ENCODE peak calls at places on chromosome 21, in seven cellular contexts. Z is Right ventricle myocardium superior; P is heart left ventricle; O is activated naive CD4-positive, alpha-beta T cell; U is upper lobe of left lung; V is hepatic stellate cell; M is germinal center. X is an unnamed sample.
A peak's percentile ranks its signal among the peaks of the same experiment; 100 is the strongest.

GRCh38 chr21:32099812-32100416 is 178.9 kb downstream of the MIS18A start:
- DNase-seq in Z (no peak), P (no peak), O (no peak), U (no peak), V (no peak), M (no peak), X (no peak)

GRCh38 chr21:16569679-16570078 is 839.9 kb downstream of the USP25 start:
- DNase-seq in Z (no peak), P (no peak), O (no peak), U (no peak), V (no peak), M (no peak), X (no peak)

GRCh38 chr21:29080454-29080930 is 7.0 kb upstream of the CCT8 start:
- DNase-seq in Z (no peak), P (no peak), O (no peak), U (peak; percentile 31), V (no peak), M (no peak), X (no peak)

GRCh38 chr21:32370971-32371766 is 21.6 kb downstream of the URB1 start:
- DNase-seq in Z (no peak), P (no peak), O (no peak), U (no peak), V (no peak), M (no peak), X (no peak)

GRCh38 chr21:35147439-35147838 is 98.3 kb upstream of the RUNX1 start:
- DNase-seq in Z (no peak), P (no peak), O (no peak), U (no peak), V (no peak), M (no peak), X (no peak)

GRCh38 chr21:28521932-28522826 is 470.5 kb downstream of the LTN1 start:
- DNase-seq in Z (no peak), P (no peak), O (no peak), U (no peak), V (no peak), M (no peak), X (no peak)

GRCh38 chr21:34950980-34951379 is 98.1 kb downstream of the RUNX1 start:
- DNase-seq in Z (no peak), P (no peak), O (no peak), U (no peak), V (no peak), M (no peak), X (no peak)

GRCh38 chr21:44368711-44369446 is 15.5 kb downstream of the TRPM2 start:
- DNase-seq in Z (peak; percentile 24), P (peak; percentile 11), O (no peak), U (no peak), V (no peak), M (no peak), X (no peak)

GRCh38 chr21:43597052-43597451 is 62.2 kb downstream of the HSF2BP start:
- DNase-seq in Z (no peak), P (no peak), O (no peak), U (no peak), V (peak; percentile 54), M (no peak), X (no peak)

GRCh38 chr21:45078877-45079281 is 4.5 kb downstream of the ADARB1 start:
- DNase-seq in Z (no peak), P (no peak), O (peak; percentile 36), U (peak; percentile 50), V (peak; percentile 48), M (no peak), X (no peak)

GRCh38 chr21:44836666-44837471 is 19.0 kb upstream of the SUMO3 start:
- DNase-seq in Z (no peak), P (no peak), O (no peak), U (peak; percentile 68), V (peak; percentile 57), M (no peak), X (no peak)

GRCh38 chr21:44461438-44462089 is 6.3 kb downstream of the LRRC3 start:
- DNase-seq in Z (peak; percentile 62), P (no peak), O (no peak), U (no peak), V (no peak), M (no peak), X (no peak)

GRCh38 chr21:34865922-34866271 is 183.2 kb downstream of the RUNX1 start:
- DNase-seq in Z (no peak), P (no peak), O (no peak), U (no peak), V (no peak), M (peak; percentile 43), X (no peak)

X was measured in Kasumi-1.